ENCODE peak calls at places on chromosomes 5 and 9, in eight cellular contexts. O is A549; Y is brain microvascular endothelial cell; U is Peyer's patch; N is mucosa of descending colon; T is CD8-positive, alpha-beta memory T cell; Z is aorta; I is GM06990. A is an unnamed sample.

GRCh38 chr5:10590226-10591047 is 26.6 kb downstream of the ANKRD33B start:
- DNase-seq in N (no peak), Y (peak), Z (no peak), O (peak), U (no peak), T (no peak), I (no peak), A (no peak)

GRCh38 chr9:87659534-87660419 is 66.1 kb upstream of the CTSL start:
- DNase-seq in Z (no peak), Y (no peak), T (no peak), O (no peak), I (no peak), U (no peak), N (no peak), A (no peak)

GRCh38 chr5:179404321-179405053 is 59.2 kb upstream of the ADAMTS2 start:
- DNase-seq in O (no peak), I (no peak), Z (no peak), U (no peak), N (no peak), Y (peak), T (no peak), A (no peak)

GRCh38 chr5:122236270-122236669 is 75.8 kb upstream of the SNCAIP start:
- DNase-seq in Y (no peak), I (no peak), N (no peak), U (no peak), Z (no peak), O (no peak), T (no peak), A (no peak)

GRCh38 chr5:81906086-81906485 is 65.7 kb upstream of the ATG10 start:
- DNase-seq in U (no peak), Y (no peak), I (no peak), T (no peak), O (no peak), Z (no peak), N (no peak), A (no peak)

GRCh38 chr5:116848974-116849586 is 274.5 kb upstream of the SEMA6A start:
- DNase-seq in O (no peak), U (no peak), Z (no peak), N (no peak), I (no peak), Y (no peak), T (no peak), A (no peak)

GRCh38 chr9:88965473-88965872 is 25.8 kb upstream of the S1PR3 start:
- DNase-seq in I (no peak), U (no peak), Z (no peak), T (no peak), O (no peak), Y (no peak), N (no peak), A (no peak)

GRCh38 chr9:134377976-134378375 is 51.7 kb downstream of the RXRA start:
- DNase-seq in Y (no peak), T (no peak), I (no peak), U (peak), Z (peak), O (peak), N (peak), A (peak)

GRCh38 chr9:96567203-96567700 is 52.4 kb downstream of the CDC14B start:
- DNase-seq in Y (no peak), U (no peak), I (no peak), O (no peak), N (no peak), Z (no peak), T (no peak), A (no peak)

GRCh38 chr9:23825143-23825531 is 903 bp downstream of the ELAVL2 start:
- DNase-seq in N (no peak), I (no peak), O (no peak), Z (no peak), Y (no peak), U (no peak), T (no peak), A (no peak)

GRCh38 chr9:23825700-23826099 is 340 bp downstream of the ELAVL2 start:
- DNase-seq in Y (no peak), N (no peak), O (no peak), Z (no peak), T (no peak), U (no peak), I (no peak), A (no peak)

GRCh38 chr9:23824241-23825142 is 1.5 kb downstream of the ELAVL2 start:
- DNase-seq in Z (no peak), N (peak), Y (no peak), U (no peak), I (no peak), T (no peak), O (no peak), A (no peak)

GRCh38 chr9:23822331-23823169 is 3.5 kb downstream of the ELAVL2 start:
- DNase-seq in Y (no peak), O (no peak), T (no peak), Z (no peak), I (no peak), U (no peak), N (peak), A (no peak)

DNA sequence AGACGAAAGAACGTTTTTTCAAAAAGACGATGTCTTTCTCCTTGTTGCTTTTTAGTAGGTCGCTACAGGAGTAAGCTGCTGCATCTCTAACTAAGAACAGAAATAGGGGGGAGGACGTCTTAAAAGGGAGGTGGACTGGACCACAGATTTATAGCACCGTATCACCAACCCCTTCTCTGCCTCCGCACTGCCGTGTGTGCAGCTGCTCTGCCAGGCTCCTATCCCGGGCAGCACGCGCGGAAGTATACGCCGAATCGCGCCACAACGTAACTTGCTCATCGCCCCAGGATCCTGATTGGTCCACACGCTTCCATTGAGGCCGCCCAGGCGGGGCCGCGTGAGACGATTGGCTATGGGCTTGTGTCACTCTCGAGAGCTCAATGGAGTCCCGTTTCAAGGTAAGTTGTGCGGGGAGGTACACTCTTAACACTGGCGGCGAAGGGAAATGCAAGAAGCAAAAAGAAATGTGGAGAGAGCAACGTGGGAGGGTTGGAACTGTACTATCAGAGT is at the start of gene ELAVL2:
- DNase-seq in Y (peak), T (peak), I (peak), O (peak), N (peak), Z (peak), U (peak), A (peak)
- H3K4me3 ChIP-seq in Y (peak), T (no peak), I (no peak), O (peak), N (no peak), Z (peak), U (no peak), A (peak)

DNA sequence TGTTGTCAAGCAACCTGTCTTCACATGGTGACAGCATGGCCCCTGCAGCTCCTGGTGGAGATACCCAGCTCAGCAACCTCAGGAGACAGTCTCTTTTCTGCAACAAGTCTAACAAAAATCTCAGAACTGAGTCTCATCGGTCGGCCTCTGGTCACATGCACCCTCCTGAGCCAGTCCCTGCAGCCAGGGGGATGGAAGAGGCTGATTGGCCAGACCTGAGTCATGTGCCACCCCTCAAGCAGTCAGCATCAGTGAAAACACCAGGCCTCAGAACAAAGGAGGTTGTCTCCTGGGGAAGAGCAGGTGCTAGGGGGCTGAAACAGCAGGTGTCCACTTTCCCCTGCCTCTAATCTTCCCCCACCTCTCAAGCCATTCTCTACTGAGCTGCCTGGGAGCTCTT is 54.4 kb downstream of the SMIM23 start:
- DNase-seq in T (no peak), I (no peak), Z (no peak), U (no peak), Y (no peak), N (no peak), O (peak), A (no peak)
- H3K4me3 ChIP-seq in T (no peak), I (no peak), Z (no peak), U (no peak), Y (no peak), N (no peak), O (no peak), A (no peak)

GRCh38 chr5:136021016-136021405 is 7.8 kb upstream of the TGFBI start:
- DNase-seq in T (no peak), U (no peak), Z (no peak), Y (peak), N (no peak), I (no peak), O (peak), A (no peak)
- H3K4me3 ChIP-seq in T (no peak), U (no peak), Z (no peak), Y (no peak), N (no peak), I (no peak), O (no peak), A (no peak)

GRCh38 chr9:130854835-130855234 is 19.8 kb downstream of the ABL1 start:
- DNase-seq in N (no peak), I (no peak), U (no peak), Z (no peak), T (no peak), O (no peak), Y (no peak), A (no peak)

GRCh38 chr9:130858734-130859705 is 24.0 kb downstream of the ABL1 start:
- DNase-seq in Z (no peak), Y (no peak), U (no peak), N (no peak), O (no peak), T (no peak), I (no peak), A (no peak)

GRCh38 chr9:130860458-130861316 is 25.6 kb downstream of the ABL1 start:
- DNase-seq in U (peak), N (peak), Z (peak), T (no peak), I (no peak), O (no peak), Y (peak), A (no peak)

GRCh38 chr9:130856474-130856873 is 21.4 kb downstream of the ABL1 start:
- DNase-seq in O (no peak), Y (no peak), I (no peak), U (no peak), N (no peak), T (no peak), Z (no peak), A (no peak)

DNA sequence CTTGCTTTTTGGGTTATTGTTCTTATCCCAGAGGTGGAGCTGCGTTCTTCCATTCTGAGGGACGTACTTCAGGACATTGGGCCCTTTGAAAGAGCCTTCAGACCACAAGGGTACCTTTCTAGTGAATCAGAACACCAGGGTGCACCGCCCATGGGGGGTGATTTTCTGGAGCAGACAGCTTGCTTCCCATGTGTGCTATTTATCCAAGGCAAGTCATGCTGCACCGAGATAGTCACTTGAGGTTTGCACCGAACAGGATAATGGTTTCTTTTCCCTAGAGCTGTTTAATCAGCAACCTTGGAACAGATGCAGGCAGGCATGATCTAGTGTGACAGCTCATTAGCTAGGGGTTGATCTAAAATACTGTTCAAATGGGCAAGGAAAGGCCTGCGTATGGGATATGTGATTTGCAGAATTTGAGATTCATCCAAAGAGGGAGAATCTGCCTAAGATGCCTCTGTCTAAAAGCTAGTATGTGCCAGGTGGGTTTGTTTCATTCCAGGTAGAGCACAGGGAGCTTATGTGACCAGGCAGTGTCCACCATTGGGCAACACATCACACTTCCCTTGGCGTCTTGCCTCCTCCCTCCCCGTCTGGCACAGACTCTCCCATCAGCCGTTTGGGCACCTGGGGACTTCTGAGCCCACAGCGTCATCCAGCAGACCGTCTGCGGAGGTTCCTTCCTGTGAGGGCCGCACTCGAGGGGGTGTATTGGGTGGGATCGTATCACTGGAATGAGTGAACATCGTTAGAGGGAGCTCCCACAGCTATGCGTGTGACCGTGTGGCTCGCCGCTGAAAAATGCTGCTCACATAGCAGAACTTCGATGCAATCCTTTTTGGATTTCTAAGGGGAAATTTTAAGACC is 23.0 kb downstream of the ABL1 start:
- DNase-seq in N (no peak), Y (peak), I (no peak), Z (peak), U (peak), T (no peak), O (no peak), A (no peak)
- H3K4me3 ChIP-seq in N (no peak), Y (no peak), I (no peak), Z (no peak), U (no peak), T (no peak), O (no peak), A (no peak)

A was measured in LNCaP clone FGC.